ENCODE peak calls at places on chromosomes 5 and 9, in four cellular contexts. One of them, this sample, is unnamed.

GRCh38 chr9:100425758-100426157 is 1.2 kb upstream of the MSANTD3 start:
- DNase-seq in HepG2: no peak
- DNase-seq in GM12878: no peak
- DNase-seq in K562: no peak
- DNase-seq in this sample: no peak

GRCh38 chr5:58849995-58850667 is 267.3 kb downstream of the RAB3C start:
- DNase-seq in GM12878: no peak
- DNase-seq in K562: peak; percentile 10
- DNase-seq in HepG2: peak; percentile 87
- DNase-seq in this sample: peak; percentile 47

GRCh38 chr9:137244486-137245449 is 3.7 kb downstream of the TUBB4B start:
- DNase-seq in HepG2: no peak
- DNase-seq in GM12878: no peak
- DNase-seq in K562: no peak
- DNase-seq in this sample: no peak

GRCh38 chr9:85432599-85432998 is 309.2 kb downstream of the AGTPBP1 start:
- DNase-seq in K562: no peak
- DNase-seq in HepG2: no peak
- DNase-seq in GM12878: no peak
- DNase-seq in this sample: no peak

GRCh38 chr9:120308495-120308894 is 271.5 kb downstream of the CDK5RAP2 start:
- DNase-seq in K562: no peak
- DNase-seq in HepG2: no peak
- DNase-seq in GM12878: no peak
- DNase-seq in this sample: no peak

GRCh38 chr5:52767766-52768480 is 19.8 kb upstream of the ITGA1 start:
- DNase-seq in GM12878: no peak
- DNase-seq in K562: no peak
- DNase-seq in HepG2: no peak
- DNase-seq in this sample: no peak

GRCh38 chr5:133882801-133883200 is 85.6 kb downstream of the C5orf15 start:
- DNase-seq in HepG2: no peak
- DNase-seq in K562: no peak
- DNase-seq in GM12878: no peak
- DNase-seq in this sample: no peak

GRCh38 chr5:142087920-142088679 is 20.5 kb upstream of the NDFIP1 start:
- DNase-seq in GM12878: no peak
- DNase-seq in K562: no peak
- DNase-seq in HepG2: no peak
- DNase-seq in this sample: no peak

GRCh38 chr5:87120518-87121314 is 147.0 kb upstream of the RASA1 start:
- DNase-seq in K562: no peak
- DNase-seq in HepG2: no peak
- DNase-seq in GM12878: no peak
- DNase-seq in this sample: no peak

GRCh38 chr5:59746261-59746765 is 147.2 kb downstream of the PDE4D start:
- DNase-seq in HepG2: no peak
- DNase-seq in K562: no peak
- DNase-seq in GM12878: no peak
- DNase-seq in this sample: no peak

GRCh38 chr5:3009605-3010004 is 258.1 kb upstream of the IRX2 start:
- DNase-seq in GM12878: no peak
- DNase-seq in HepG2: no peak
- DNase-seq in K562: no peak
- DNase-seq in this sample: no peak

GRCh38 chr5:14935341-14935740 is 63.8 kb upstream of the ANKH start:
- DNase-seq in K562: no peak
- DNase-seq in HepG2: no peak
- DNase-seq in GM12878: no peak
- DNase-seq in this sample: no peak
- TF ChIP-seq TARDBP in K562: no peak
- TF ChIP-seq TARDBP in HepG2: no peak
- TF ChIP-seq TARDBP in GM12878: no peak
- TF ChIP-seq TARDBP in this sample: no peak

DNA sequence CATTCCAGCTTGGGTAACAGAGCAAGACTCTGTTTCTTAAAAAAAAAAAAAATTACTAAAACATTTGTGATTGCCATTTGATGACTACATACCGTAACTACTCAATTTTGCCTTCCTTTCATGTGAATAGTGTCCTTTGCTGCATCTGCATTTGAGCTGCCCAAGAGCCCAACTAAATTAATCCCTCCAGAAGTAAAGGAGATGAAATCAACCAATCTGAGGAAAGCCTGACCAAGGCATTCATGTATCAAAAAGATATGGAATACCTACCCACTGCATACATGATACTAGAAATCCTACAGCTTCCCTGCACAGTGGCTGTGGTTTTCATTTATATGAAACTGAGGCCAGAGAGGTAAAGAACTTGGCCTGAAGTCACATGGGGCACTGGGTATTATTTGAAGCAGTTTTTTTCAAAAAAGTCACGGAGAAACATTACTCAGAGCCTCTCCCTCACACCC is 177.5 kb downstream of the AOPEP start:
- DNase-seq in K562: no peak
- DNase-seq in GM12878: no peak
- DNase-seq in HepG2: no peak
- DNase-seq in this sample: no peak
- TF ChIP-seq TARDBP in K562: no peak
- TF ChIP-seq TARDBP in GM12878: no peak
- TF ChIP-seq TARDBP in HepG2: no peak
- TF ChIP-seq TARDBP in this sample: no peak

GRCh38 chr9:104745852-104746251 is 1.6 kb upstream of the NIPSNAP3A start:
- DNase-seq in GM12878: no peak
- DNase-seq in HepG2: no peak
- DNase-seq in K562: peak; percentile 9
- DNase-seq in this sample: no peak
- TF ChIP-seq TARDBP in GM12878: no peak
- TF ChIP-seq TARDBP in HepG2: no peak
- TF ChIP-seq TARDBP in K562: no peak
- TF ChIP-seq TARDBP in this sample: no peak

DNA sequence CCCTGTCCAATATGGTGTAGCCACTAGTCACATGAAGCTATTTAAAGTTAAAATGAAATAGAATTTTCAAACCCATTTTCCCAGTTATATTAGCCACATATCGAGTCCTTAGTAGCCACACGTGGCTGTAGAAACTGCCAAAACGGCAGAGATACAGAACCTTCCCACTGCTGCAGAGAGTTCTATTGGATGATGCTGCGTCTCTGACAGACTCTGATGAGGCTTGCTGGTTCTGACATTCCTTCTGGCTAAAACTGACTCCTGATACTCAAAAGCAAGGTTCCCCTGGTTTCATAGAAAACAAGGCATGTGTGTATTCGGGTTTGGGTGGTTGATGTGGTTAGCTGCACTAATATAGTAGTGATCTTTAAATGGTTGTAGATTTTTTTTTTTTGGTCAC is 91.5 kb downstream of the TLE4 start:
- DNase-seq in HepG2: no peak
- DNase-seq in GM12878: no peak
- DNase-seq in K562: no peak
- DNase-seq in this sample: no peak
- TF ChIP-seq TARDBP in HepG2: no peak
- TF ChIP-seq TARDBP in GM12878: no peak
- TF ChIP-seq TARDBP in K562: no peak
- TF ChIP-seq TARDBP in this sample: no peak

GRCh38 chr5:173826179-173826920 is 61.8 kb upstream of the CPEB4 start:
- DNase-seq in K562: no peak
- DNase-seq in GM12878: no peak
- DNase-seq in HepG2: peak; percentile 82
- DNase-seq in this sample: no peak

GRCh38 chr5:173826921-173827350 is 61.2 kb upstream of the CPEB4 start:
- DNase-seq in HepG2: peak; percentile 49
- DNase-seq in GM12878: no peak
- DNase-seq in K562: no peak
- DNase-seq in this sample: no peak

GRCh38 chr5:173825215-173825865 is 62.8 kb upstream of the CPEB4 start:
- DNase-seq in HepG2: peak; percentile 31
- DNase-seq in K562: no peak
- DNase-seq in GM12878: no peak
- DNase-seq in this sample: no peak

GRCh38 chr5:173823274-173823644 is 64.9 kb upstream of the CPEB4 start:
- DNase-seq in GM12878: no peak
- DNase-seq in HepG2: no peak
- DNase-seq in K562: no peak
- DNase-seq in this sample: no peak

GRCh38 chr5:173823721-173824567 is 64.2 kb upstream of the CPEB4 start:
- DNase-seq in GM12878: no peak
- DNase-seq in K562: no peak
- DNase-seq in HepG2: peak; percentile 98
- DNase-seq in this sample: no peak
- TF ChIP-seq TARDBP in GM12878: no peak
- TF ChIP-seq TARDBP in K562: no peak
- TF ChIP-seq TARDBP in HepG2: peak; percentile 90
- TF ChIP-seq TARDBP in this sample: no peak

GRCh38 chr5:74200560-74200959 is 440.0 kb downstream of the ENC1 start:
- DNase-seq in GM12878: no peak
- DNase-seq in K562: no peak
- DNase-seq in HepG2: no peak
- DNase-seq in this sample: no peak
- TF ChIP-seq TARDBP in GM12878: no peak
- TF ChIP-seq TARDBP in K562: no peak
- TF ChIP-seq TARDBP in HepG2: no peak
- TF ChIP-seq TARDBP in this sample: no peak

GRCh38 chr5:123914333-123914732 is 402.4 kb downstream of the CSNK1G3 start:
- DNase-seq in K562: no peak
- DNase-seq in GM12878: no peak
- DNase-seq in HepG2: no peak
- DNase-seq in this sample: no peak

GRCh38 chr5:123921193-123921592 is 409.2 kb downstream of the CSNK1G3 start:
- DNase-seq in HepG2: no peak
- DNase-seq in GM12878: no peak
- DNase-seq in K562: no peak
- DNase-seq in this sample: no peak

DNA sequence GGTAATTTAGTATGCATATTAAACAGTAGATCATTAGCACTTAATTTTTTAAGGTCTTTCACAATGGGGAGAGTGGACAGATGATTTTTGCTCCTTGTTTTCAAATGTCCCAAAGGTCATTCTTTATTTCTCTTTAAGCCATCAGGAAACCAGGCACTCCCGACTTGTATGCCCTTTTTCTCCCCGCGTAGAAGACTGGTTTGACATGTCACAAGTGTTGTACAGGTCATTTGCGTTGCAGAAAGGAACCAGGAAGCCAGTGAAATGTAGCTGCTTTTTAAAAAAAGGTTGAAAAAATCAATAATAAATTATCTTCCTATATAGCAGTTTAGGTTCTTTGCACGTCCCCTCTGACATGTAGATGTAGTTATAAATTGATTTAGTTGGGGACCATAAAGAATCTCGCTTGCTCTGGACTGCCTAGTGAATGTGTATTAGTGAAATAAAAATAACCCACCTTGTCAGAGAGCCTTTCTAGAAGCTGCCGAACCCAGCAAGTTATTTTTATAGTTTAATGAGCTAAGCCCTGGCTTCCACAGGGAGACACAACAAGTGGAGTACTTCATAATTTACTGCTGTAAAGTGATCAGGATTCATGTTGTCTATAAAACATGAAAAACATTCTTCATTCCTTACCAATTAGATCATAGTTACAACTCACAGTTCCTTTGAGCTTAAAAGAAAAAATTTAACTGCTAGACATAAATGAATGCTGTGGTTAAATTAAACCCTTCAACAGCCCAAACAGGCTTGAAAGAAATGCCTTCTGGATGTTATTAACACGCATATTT is 404.5 kb downstream of the CSNK1G3 start:
- DNase-seq in GM12878: no peak
- DNase-seq in HepG2: no peak
- DNase-seq in K562: no peak
- DNase-seq in this sample: peak; percentile 41
- TF ChIP-seq TARDBP in GM12878: no peak
- TF ChIP-seq TARDBP in HepG2: no peak
- TF ChIP-seq TARDBP in K562: no peak
- TF ChIP-seq TARDBP in this sample: no peak

DNA sequence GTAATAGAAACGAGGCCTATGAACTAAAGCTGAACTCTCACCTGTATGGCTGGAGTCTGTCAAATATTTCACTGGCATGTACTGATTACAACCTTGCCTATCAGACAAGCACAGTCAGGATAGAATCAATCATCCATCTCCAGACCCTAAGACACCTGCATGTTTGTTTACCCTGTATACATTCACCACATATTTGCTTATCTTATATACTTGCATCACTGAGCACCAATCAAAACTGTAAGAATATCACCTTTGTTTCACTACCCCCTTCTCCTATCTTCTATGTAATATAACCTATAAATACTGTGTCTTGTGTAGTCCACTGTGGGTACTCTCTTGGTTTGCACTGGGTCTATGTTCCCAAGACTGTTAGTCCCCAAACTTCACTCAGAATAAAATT is 1085.7 kb downstream of the TAF11L14 start:
- DNase-seq in K562: no peak
- DNase-seq in HepG2: no peak
- DNase-seq in GM12878: no peak
- DNase-seq in this sample: no peak
- TF ChIP-seq TARDBP in K562: no peak
- TF ChIP-seq TARDBP in HepG2: no peak
- TF ChIP-seq TARDBP in GM12878: no peak
- TF ChIP-seq TARDBP in this sample: no peak

DNA sequence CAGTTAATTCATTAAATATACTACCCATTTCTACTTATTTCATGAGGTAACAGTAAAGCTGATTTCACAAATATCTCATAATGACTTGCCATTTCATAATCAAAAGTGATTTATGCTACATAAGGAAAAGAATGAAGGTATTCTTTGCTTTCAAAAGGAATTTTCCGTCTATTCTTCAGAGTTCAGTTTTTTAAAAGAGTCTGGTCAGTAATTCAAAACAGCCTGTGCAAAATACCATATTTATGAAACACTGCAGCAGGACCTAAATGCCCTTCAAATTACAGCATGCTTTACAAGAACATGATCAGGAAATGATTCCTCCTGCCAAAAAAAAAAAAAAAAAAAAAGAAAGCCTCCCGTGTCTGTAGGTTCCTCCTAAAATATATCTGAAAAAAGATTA is 154.7 kb downstream of the KIAA0825 start:
- DNase-seq in K562: no peak
- DNase-seq in HepG2: no peak
- DNase-seq in GM12878: no peak
- DNase-seq in this sample: no peak
- TF ChIP-seq TARDBP in K562: no peak
- TF ChIP-seq TARDBP in HepG2: no peak
- TF ChIP-seq TARDBP in GM12878: no peak
- TF ChIP-seq TARDBP in this sample: no peak

DNA sequence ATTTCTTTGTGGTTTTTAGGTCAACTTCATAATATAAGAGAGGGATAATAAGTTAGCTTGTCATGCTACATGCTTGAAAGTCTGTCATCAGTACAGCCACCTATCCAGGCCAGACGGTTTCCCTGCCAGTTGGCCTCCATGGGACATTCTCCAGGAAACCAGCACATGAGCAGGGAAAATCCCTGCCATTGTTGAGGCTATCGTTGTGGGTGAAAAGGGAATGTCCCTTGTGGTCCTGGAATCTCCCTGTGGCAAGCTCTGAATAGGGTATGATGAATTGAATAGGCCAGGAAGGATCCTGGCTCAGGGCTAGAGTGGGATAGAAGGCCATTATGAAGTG is 12.2 kb downstream of the F2RL1 start:
- DNase-seq in GM12878: peak; percentile 27
- DNase-seq in K562: no peak
- DNase-seq in HepG2: no peak
- DNase-seq in this sample: no peak
- TF ChIP-seq TARDBP in GM12878: no peak
- TF ChIP-seq TARDBP in K562: no peak
- TF ChIP-seq TARDBP in HepG2: no peak
- TF ChIP-seq TARDBP in this sample: no peak

This sample was measured in HEK293T.